ENCODE peak calls at places on chromosomes 6 and 20, in six cellular contexts. K is transverse colon, I is GM10248, D is fibroblast of the aortic adventitia, B is brain microvascular endothelial cell, M is DND-41. G is an unnamed sample.

GRCh38 chr6:137094411-137095008 is 49.7 kb upstream of the IL20RA start:
- DNase-seq in D (peak), B (peak), M (peak), I (peak), K (peak), G (peak)

GRCh38 chr6:158283304-158284005 is 28.8 kb upstream of the TULP4 start:
- DNase-seq in K (no peak), D (peak), I (no peak), M (no peak), B (peak), G (peak)

GRCh38 chr6:157533397-157533814 is 152.4 kb downstream of the ZDHHC14 start:
- DNase-seq in K (no peak), B (no peak), I (no peak), M (no peak), D (no peak), G (no peak)

GRCh38 chr6:5086294-5086890 is 1.3 kb downstream of the PPP1R3G start:
- DNase-seq in M (no peak), B (no peak), D (no peak), I (no peak), K (no peak), G (no peak)

GRCh38 chr20:38217791-38218565 is 42.6 kb downstream of the KIAA1755 start:
- DNase-seq in M (no peak), D (peak), K (peak), B (peak), I (no peak), G (no peak)

GRCh38 chr6:56370591-56371198 is 123.3 kb upstream of the COL21A1 start:
- DNase-seq in M (no peak), K (peak), I (peak), B (peak), D (peak), G (no peak)

GRCh38 chr20:62266340-62266739 is 28.0 kb downstream of the OSBPL2 start:
- DNase-seq in D (no peak), K (no peak), B (peak), M (peak), I (no peak), G (peak)

GRCh38 chr6:143642403-143642802 is 35.4 kb upstream of the PHACTR2 start:
- DNase-seq in D (no peak), B (no peak), K (no peak), M (no peak), I (no peak), G (no peak)

GRCh38 chr6:88983532-88983931 is 20.1 kb upstream of the RNGTT start:
- DNase-seq in M (peak), B (peak), K (peak), D (peak), I (no peak), G (peak)

GRCh38 chr20:50197463-50197862 is 6.8 kb downstream of the CEBPB start:
- DNase-seq in D (no peak), K (no peak), I (no peak), B (no peak), M (no peak), G (no peak)
- TF ChIP-seq CTCF in D (no peak), K (no peak), I (no peak), B (no peak), M (no peak), G (no peak)

DNA sequence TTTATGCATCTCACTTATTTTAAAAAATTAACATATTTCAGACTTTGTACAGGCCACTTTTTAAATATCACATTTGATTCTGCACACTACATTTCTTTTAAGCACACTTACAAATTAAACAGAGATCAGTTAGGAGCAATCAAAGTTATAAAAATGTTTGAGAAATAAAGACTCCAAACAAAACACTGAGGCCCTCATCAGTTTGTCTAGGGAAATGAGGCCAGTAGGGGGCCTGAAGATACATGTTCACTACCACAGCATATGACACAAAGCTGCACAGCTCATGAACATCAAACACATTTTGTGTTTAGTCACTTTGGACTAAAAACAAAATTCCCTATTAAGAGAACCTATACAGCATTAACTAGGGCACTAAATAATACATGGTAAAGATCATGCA is 180.5 kb downstream of the PDE7B start:
- DNase-seq in M (no peak), K (no peak), D (peak), B (peak), I (peak), G (peak)
- TF ChIP-seq CTCF in M (peak), K (no peak), D (peak), B (peak), I (peak), G (peak)

GRCh38 chr20:24452498-24453133 is 16.8 kb upstream of the SYNDIG1 start:
- DNase-seq in M (no peak), B (no peak), D (no peak), K (no peak), I (no peak), G (no peak)
- TF ChIP-seq CTCF in M (peak), B (peak), D (no peak), K (no peak), I (no peak), G (no peak)

GRCh38 chr6:45376310-45377040 is 1.3 kb downstream of the SUPT3H start:
- DNase-seq in D (peak), I (no peak), M (no peak), K (no peak), B (peak), G (no peak)

GRCh38 chr6:45377041-45377554 is 636 bp downstream of the SUPT3H start:
- DNase-seq in B (no peak), D (peak), K (no peak), I (peak), M (no peak), G (no peak)

GRCh38 chr6:45377555-45378323 is at the start of gene SUPT3H:
- DNase-seq in K (peak), M (peak), I (peak), B (peak), D (peak), G (peak)

GRCh38 chr6:45378324-45378926 is 691 bp upstream of the SUPT3H start:
- DNase-seq in M (no peak), I (peak), B (no peak), K (no peak), D (no peak), G (peak)

GRCh38 chr6:45375449-45375848 is 2.3 kb downstream of the SUPT3H start:
- DNase-seq in I (no peak), D (no peak), B (no peak), M (no peak), K (no peak), G (no peak)
- TF ChIP-seq CTCF in I (peak), D (no peak), B (no peak), M (peak), K (no peak), G (no peak)

GRCh38 chr20:33650753-33651561 is 11.2 kb upstream of the C20orf144 start:
- DNase-seq in K (peak), I (no peak), D (no peak), B (no peak), M (no peak), G (no peak)
- TF ChIP-seq CTCF in K (no peak), I (no peak), D (no peak), B (no peak), M (no peak), G (no peak)

DNA sequence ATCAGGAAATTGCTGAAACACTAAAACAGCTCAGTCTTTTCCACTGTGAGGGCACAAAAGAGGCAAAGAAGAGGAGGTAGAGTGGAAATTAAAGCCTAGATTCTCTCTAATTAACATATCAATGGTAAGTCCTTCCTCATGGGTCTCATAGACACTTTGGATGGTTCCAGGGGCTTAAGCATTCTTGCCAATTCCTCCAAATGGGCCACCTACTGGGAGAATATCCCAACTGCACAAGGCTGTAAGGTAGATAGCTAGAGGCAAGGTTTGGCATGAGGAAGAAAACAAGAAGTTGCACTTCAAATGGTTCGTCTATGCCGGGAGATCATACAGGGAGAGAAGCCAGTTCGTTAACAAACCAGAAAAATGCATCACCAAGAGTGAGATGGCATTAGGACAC is 107.6 kb upstream of the KHDRBS2 start:
- DNase-seq in M (no peak), I (no peak), B (no peak), D (no peak), K (no peak), G (no peak)
- TF ChIP-seq CTCF in M (no peak), I (no peak), B (no peak), D (no peak), K (no peak), G (no peak)

DNA sequence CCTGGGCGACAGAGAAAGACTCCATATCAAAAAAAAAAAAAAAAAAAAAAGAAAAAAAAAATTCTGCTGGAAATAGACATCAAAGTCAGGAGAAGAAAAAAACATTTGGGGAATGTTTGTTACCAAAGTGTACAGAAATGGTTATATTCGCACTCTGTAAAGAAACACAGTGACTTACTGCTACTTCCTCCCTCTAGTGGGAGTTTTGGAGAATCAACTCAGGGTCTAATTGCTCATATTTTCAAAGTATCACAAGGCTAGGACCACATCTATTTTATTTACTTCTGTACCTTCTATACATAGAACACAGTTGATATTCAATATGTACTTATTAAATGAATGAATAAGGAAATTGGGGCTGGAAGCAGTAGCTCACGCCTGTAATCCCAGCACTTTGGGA is 24.4 kb downstream of the ARG1 start:
- DNase-seq in B (no peak), K (no peak), I (no peak), D (no peak), M (no peak), G (no peak)
- TF ChIP-seq CTCF in B (peak), K (no peak), I (peak), D (peak), M (peak), G (peak)

GRCh38 chr20:47149939-47150338 is 206.6 kb downstream of the ZMYND8 start:
- DNase-seq in D (no peak), M (no peak), I (no peak), K (no peak), B (no peak), G (no peak)
- TF ChIP-seq CTCF in D (no peak), M (no peak), I (no peak), K (no peak), B (no peak), G (no peak)

GRCh38 chr6:16154904-16155303 is 26.0 kb downstream of the MYLIP start:
- DNase-seq in B (peak), I (no peak), K (no peak), D (peak), M (no peak), G (no peak)

GRCh38 chr6:16158943-16159557 is 30.2 kb downstream of the MYLIP start:
- DNase-seq in M (no peak), D (no peak), I (no peak), B (no peak), K (no peak), G (no peak)

GRCh38 chr6:16160794-16161193 is 31.9 kb downstream of the MYLIP start:
- DNase-seq in B (no peak), I (no peak), D (no peak), K (no peak), M (no peak), G (no peak)

GRCh38 chr6:16162003-16162402 is 33.1 kb downstream of the MYLIP start:
- DNase-seq in D (no peak), M (no peak), K (no peak), B (no peak), I (no peak), G (no peak)

DNA sequence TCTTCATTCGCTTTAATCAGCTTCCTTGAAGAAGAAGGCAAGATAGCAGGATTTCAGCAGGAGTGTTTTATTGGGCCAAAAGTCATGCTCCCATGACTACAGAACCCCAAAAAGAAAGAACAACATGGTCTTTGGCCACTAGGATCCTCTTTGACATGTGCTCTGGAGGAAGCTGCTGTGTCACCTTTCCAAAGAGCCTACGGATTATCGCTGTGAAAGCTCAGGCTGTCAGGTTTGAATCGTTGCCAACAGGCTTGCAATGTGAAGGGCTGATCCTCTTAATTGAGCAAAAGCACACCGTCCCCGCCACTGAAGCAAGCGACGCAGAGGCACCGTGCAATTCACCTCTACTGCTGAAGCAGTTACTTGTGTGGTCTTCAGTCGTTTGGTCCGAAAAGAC is 29.0 kb downstream of the MYLIP start:
- DNase-seq in M (no peak), D (no peak), B (no peak), I (no peak), K (no peak), G (no peak)
- TF ChIP-seq CTCF in M (no peak), D (no peak), B (no peak), I (no peak), K (no peak), G (no peak)

G was measured in activated CD8-positive, alpha-beta T cell treated with anti-CD3 and anti-CD28 coated beads for 36 hours.